ENCODE peak calls at places on chromosome 1, in seven cellular contexts. A is SIG-M5; Y is activated CD4-positive, CD25-positive, alpha-beta regulatory T cell treated with anti-CD3 and anti-CD28 coated beads, Interleukin-2, amount 50 U/mL, for 16 hours; B is Right ventricle myocardium inferior; Z is T1000; O is H54; R is NCI-H1092. L is an unnamed sample.

GRCh38 chr1:205567716-205568115 is 63.2 kb downstream of the CDK18 start:
- DNase-seq in Y (no peak), O (no peak), B (no peak), R (no peak), Z (no peak), A (no peak), L (no peak)

GRCh38 chr1:165891461-165891860 is 64.0 kb downstream of the UCK2 start:
- DNase-seq in O (no peak), R (no peak), A (no peak), Y (no peak), Z (no peak), B (no peak), L (no peak)

GRCh38 chr1:41678141-41678878 is 193.8 kb upstream of the EDN2 start:
- DNase-seq in O (no peak), B (peak; percentile 84), R (no peak), A (no peak), Z (no peak), Y (no peak), L (peak; percentile 82)

GRCh38 chr1:155064109-155064812 is 721 bp downstream of the EFNA4 start:
- DNase-seq in O (no peak), B (peak; percentile 68), Z (no peak), R (peak; percentile 41), A (no peak), Y (no peak), L (peak; percentile 39)

GRCh38 chr1:3170566-3171453 is 101.8 kb downstream of the PRDM16 start:
- DNase-seq in O (no peak), Y (no peak), Z (no peak), B (peak; percentile 87), A (no peak), R (peak; percentile 73), L (peak; percentile 91)

GRCh38 chr1:6171546-6172124 is 8.5 kb downstream of the CHD5 start:
- DNase-seq in A (no peak), O (no peak), B (no peak), Z (no peak), Y (no peak), R (peak; percentile 59), L (no peak)

GRCh38 chr1:94617139-94617805 is 75.7 kb upstream of the F3 start:
- DNase-seq in O (no peak), Y (no peak), Z (peak; percentile 29), B (no peak), R (no peak), A (no peak), L (no peak)

GRCh38 chr1:156146006-156146748 is 7.2 kb upstream of the SEMA4A start:
- DNase-seq in B (peak; percentile 78), O (peak; percentile 87), Y (no peak), R (peak; percentile 70), A (peak; percentile 60), Z (peak; percentile 75), L (peak; percentile 81)

GRCh38 chr1:79790950-79791349 is 784.4 kb upstream of the ADGRL4 start:
- DNase-seq in A (no peak), Z (no peak), R (no peak), Y (no peak), O (no peak), B (no peak), L (no peak)

GRCh38 chr1:75999034-75999433 is 66.8 kb upstream of the ASB17 start:
- DNase-seq in O (no peak), A (no peak), R (no peak), Z (no peak), B (no peak), Y (no peak), L (no peak)

GRCh38 chr1:85398391-85399064 is 66.4 kb downstream of the DDAH1 start:
- DNase-seq in B (no peak), R (no peak), Y (no peak), A (no peak), Z (no peak), O (no peak), L (no peak)

GRCh38 chr1:150778409-150778808 is 12.8 kb upstream of the CTSS start:
- DNase-seq in O (peak; percentile 22), Y (no peak), A (no peak), Z (no peak), R (no peak), B (no peak), L (no peak)

GRCh38 chr1:1889847-1890505 is 911 bp downstream of the GNB1 start:
- DNase-seq in Z (no peak), B (peak; percentile 95), Y (no peak), R (no peak), O (no peak), A (no peak), L (peak; percentile 83)

GRCh38 chr1:242890211-242890741 is 364.8 kb downstream of the CEP170 start:
- DNase-seq in A (no peak), Z (peak; percentile 64), R (no peak), B (no peak), O (no peak), Y (no peak), L (peak; percentile 56)

GRCh38 chr1:152013664-152014237 is 20.1 kb upstream of the S100A10 start:
- DNase-seq in Z (no peak), A (no peak), B (no peak), Y (no peak), O (no peak), R (no peak), L (peak; percentile 51)

GRCh38 chr1:202107801-202108731 is 14.7 kb upstream of the GPR37L1 start:
- DNase-seq in B (no peak), O (no peak), A (no peak), Z (no peak), Y (no peak), R (peak; percentile 72), L (peak; percentile 67)

GRCh38 chr1:162218975-162219374 is 149.5 kb downstream of the NOS1AP start:
- DNase-seq in A (no peak), R (peak; percentile 35), O (no peak), Y (no peak), B (no peak), Z (no peak), L (no peak)

GRCh38 chr1:232921416-232921815 is 29.0 kb upstream of the NTPCR start:
- DNase-seq in Y (no peak), A (no peak), O (no peak), B (no peak), Z (no peak), R (no peak), L (no peak)

GRCh38 chr1:29586991-29587745 is 350.8 kb downstream of the PTPRU start:
- DNase-seq in Y (no peak), B (no peak), R (no peak), O (no peak), A (no peak), Z (peak; percentile 45), L (no peak)

GRCh38 chr1:5751833-5752714 is 240.2 kb downstream of the NPHP4 start:
- DNase-seq in A (no peak), O (no peak), Y (no peak), R (no peak), B (no peak), Z (no peak), L (no peak)

GRCh38 chr1:88983791-88984552 is 8.5 kb downstream of the KYAT3 start:
- DNase-seq in Z (no peak), Y (no peak), A (peak; percentile 15), R (no peak), B (no peak), O (peak; percentile 18), L (peak; percentile 39)

GRCh38 chr1:110240476-110241210 is 30.5 kb downstream of the KCNC4 start:
- DNase-seq in Z (no peak), Y (no peak), O (no peak), R (peak; percentile 54), B (no peak), A (no peak), L (no peak)

GRCh38 chr1:171142081-171142450 is 43.0 kb upstream of the FMO2 start:
- DNase-seq in A (no peak), R (no peak), B (no peak), Z (no peak), Y (no peak), O (no peak), L (peak; percentile 44)

L was measured in left ventricle myocardium superior.